ENCODE peak calls at places on chromosomes 5 and 9, in five cellular contexts. B is CD8-positive, alpha-beta memory T cell; Q is left kidney; O is PC-3; I is NCI-H2081. R is an unnamed sample.

GRCh38 chr5:68148096-68148495 is 67.5 kb upstream of the PIK3R1 start:
- DNase-seq in B (no peak), Q (no peak), O (no peak), I (no peak), R (no peak)

GRCh38 chr5:173542964-173543363 is 73.5 kb downstream of the BOD1 start:
- DNase-seq in B (no peak), Q (no peak), O (no peak), I (no peak), R (no peak)

GRCh38 chr5:53008751-53009150 is 19.6 kb downstream of the ITGA2 start:
- DNase-seq in B (no peak), Q (no peak), O (peak; percentile 69), I (no peak), R (peak; percentile 80)

GRCh38 chr5:168291281-168291960 is at the start of gene WWC1:
- DNase-seq in B (peak; percentile 30), Q (peak; percentile 93), O (peak; percentile 91), I (peak; percentile 90), R (peak; percentile 82)

GRCh38 chr5:141150215-141150992 is 547 bp downstream of the PCDHB6 start:
- DNase-seq in B (no peak), Q (no peak), O (no peak), I (no peak), R (no peak)

GRCh38 chr5:64126202-64126601 is 39.4 kb upstream of the RNF180 start:
- DNase-seq in B (no peak), Q (no peak), O (no peak), I (no peak), R (no peak)

GRCh38 chr9:106668534-106668933 is 194.4 kb upstream of the ZNF462 start:
- DNase-seq in B (no peak), Q (no peak), O (no peak), I (no peak), R (no peak)

GRCh38 chr9:33498387-33498786 is 24.7 kb upstream of the NOL6 start:
- DNase-seq in B (no peak), Q (peak; percentile 15), O (peak; percentile 41), I (no peak), R (no peak)

GRCh38 chr5:120538644-120539043 is 74.5 kb downstream of the PRR16 start:
- DNase-seq in B (no peak), Q (no peak), O (peak; percentile 11), I (no peak), R (no peak)

GRCh38 chr5:130050585-130050984 is 146.3 kb downstream of the CHSY3 start:
- DNase-seq in B (no peak), Q (no peak), O (peak; percentile 52), I (no peak), R (no peak)

GRCh38 chr5:110441035-110441434 is 285.4 kb downstream of the TMEM232 start:
- DNase-seq in B (no peak), Q (peak; percentile 32), O (peak; percentile 67), I (peak; percentile 5), R (peak; percentile 31)

GRCh38 chr9:120928720-120929389 is 2.3 kb upstream of the TRAF1 start:
- DNase-seq in B (peak; percentile 79), Q (peak; percentile 90), O (no peak), I (peak; percentile 46), R (peak; percentile 88)

GRCh38 chr5:89255845-89256463 is 373.0 kb upstream of the MEF2C start:
- DNase-seq in B (no peak), Q (peak; percentile 24), O (peak; percentile 51), I (no peak), R (peak; percentile 30)

GRCh38 chr5:143051244-143052058 is 281.3 kb downstream of the ARHGAP26 start:
- DNase-seq in B (no peak), Q (peak; percentile 78), O (peak; percentile 69), I (no peak), R (peak; percentile 63)

GRCh38 chr5:138716456-138716924 is 36.7 kb upstream of the CTNNA1 start:
- DNase-seq in B (no peak), Q (no peak), O (peak; percentile 8), I (peak; percentile 83), R (no peak)

GRCh38 chr9:69946800-69947437 is 96.7 kb upstream of the MAMDC2 start:
- DNase-seq in B (no peak), Q (no peak), O (peak; percentile 73), I (no peak), R (peak; percentile 55)

GRCh38 chr9:581673-582497 is 259.6 kb upstream of the DMRT1 start:
- DNase-seq in B (no peak), Q (peak; percentile 7), O (peak; percentile 15), I (no peak), R (no peak)

GRCh38 chr5:93589348-93589662 is 6.3 kb downstream of the NR2F1 start:
- DNase-seq in B (no peak), Q (peak; percentile 56), O (no peak), I (no peak), R (no peak)

GRCh38 chr5:15980835-15981234 is 198.8 kb downstream of the MARCHF11 start:
- DNase-seq in B (no peak), Q (no peak), O (no peak), I (no peak), R (no peak)

GRCh38 chr9:27473135-27473534 is 51.0 kb upstream of the IFNK start:
- DNase-seq in B (no peak), Q (peak; percentile 83), O (no peak), I (no peak), R (no peak)

GRCh38 chr9:98101868-98102273 is 17.2 kb downstream of the TRIM14 start:
- DNase-seq in B (peak; percentile 90), Q (peak; percentile 53), O (no peak), I (no peak), R (no peak)

GRCh38 chr5:4511996-4512656 is 628.0 kb upstream of the ADAMTS16 start:
- DNase-seq in B (no peak), Q (peak; percentile 94), O (peak; percentile 49), I (no peak), R (peak; percentile 2)

GRCh38 chr9:114002986-114003740 is 74.9 kb downstream of the AMBP start:
- DNase-seq in B (no peak), Q (no peak), O (no peak), I (no peak), R (no peak)

GRCh38 chr9:18632624-18633407 is 158.9 kb downstream of the ADAMTSL1 start:
- DNase-seq in B (no peak), Q (peak; percentile 35), O (peak; percentile 82), I (no peak), R (peak; percentile 32)

GRCh38 chr5:134945041-134945440 is 22.7 kb upstream of the CATSPER3 start:
- DNase-seq in B (no peak), Q (peak; percentile 24), O (no peak), I (no peak), R (no peak)